ENCODE peak calls at places on chromosomes 13 and 19, in four cellular contexts. B is EH, X is NCI-H774, K is upper lobe of left lung. M is an unnamed sample.

GRCh38 chr19:11420429-11420893 is 1.3 kb upstream of the RGL3 start:
- DNase-seq in X (no peak), B (peak), K (peak), M (peak)

GRCh38 chr19:1097810-1098176 is 2.6 kb upstream of the POLR2E start:
- DNase-seq in B (no peak), X (peak), K (no peak), M (no peak)

GRCh38 chr13:28657784-28658538 is 969 bp upstream of the POMP start:
- DNase-seq in X (no peak), B (peak), K (no peak), M (peak)

GRCh38 chr19:50713556-50714236 is 5.9 kb downstream of the SHANK1 start:
- DNase-seq in B (no peak), X (no peak), K (peak), M (no peak)

GRCh38 chr19:36009633-36010379 is 1.2 kb upstream of the SYNE4 start:
- DNase-seq in B (no peak), K (peak), X (no peak), M (no peak)

GRCh38 chr19:23817519-23817918 is 58.8 kb upstream of the ZNF681 start:
- DNase-seq in X (no peak), B (peak), K (no peak), M (peak)

GRCh38 chr13:40385858-40386180 is 280.6 kb downstream of the FOXO1 start:
- DNase-seq in K (no peak), X (no peak), B (no peak), M (no peak)

GRCh38 chr19:38337360-38337653 is 1.7 kb downstream of the CATSPERG start:
- DNase-seq in K (no peak), X (no peak), B (no peak), M (no peak)

GRCh38 chr19:42401365-42402303 is 11.5 kb upstream of the CNFN start:
- DNase-seq in X (peak), B (peak), K (peak), M (peak)

GRCh38 chr13:30409911-30410704 is 12.2 kb upstream of the UBE2L5 start:
- DNase-seq in X (no peak), B (peak), K (no peak), M (peak)

GRCh38 chr19:7942981-7943443 is 454 bp downstream of the TIMM44 start:
- DNase-seq in B (peak), X (no peak), K (no peak), M (peak)

GRCh38 chr19:18123819-18124218 is 26.2 kb downstream of the MAST3 start:
- DNase-seq in X (no peak), B (no peak), K (no peak), M (no peak)

GRCh38 chr13:102400619-102401125 is 1.2 kb downstream of the FGF14 start:
- DNase-seq in B (no peak), K (peak), X (peak), M (peak)

GRCh38 chr19:10858204-10858828 is 10.1 kb downstream of the C19orf38 start:
- DNase-seq in K (no peak), X (no peak), B (peak), M (peak)

GRCh38 chr13:33284916-33285315 is 639 bp downstream of the STARD13 start:
- DNase-seq in B (peak), K (no peak), X (no peak), M (peak)

GRCh38 chr19:679418-680286 is 3.5 kb downstream of the FSTL3 start:
- DNase-seq in K (peak), B (peak), X (peak), M (peak)

GRCh38 chr19:49657493-49658138 is 8.0 kb downstream of the IRF3 start:
- DNase-seq in B (no peak), X (no peak), K (peak), M (no peak)

GRCh38 chr19:11659612-11660011 is 62.3 kb downstream of the ZNF627 start:
- DNase-seq in X (no peak), K (no peak), B (peak), M (peak)

GRCh38 chr13:97067342-97067895 is 73.1 kb upstream of the OXGR1 start:
- DNase-seq in K (peak), X (no peak), B (peak), M (peak)

GRCh38 chr19:49560358-49560900 is 19.9 kb downstream of the NOSIP start:
- DNase-seq in B (no peak), K (no peak), X (no peak), M (no peak)

GRCh38 chr19:29385191-29385795 is 140.5 kb upstream of the VSTM2B start:
- DNase-seq in B (no peak), K (peak), X (no peak), M (no peak)

GRCh38 chr13:114097504-114097892 is 34.9 kb downstream of the RASA3 start:
- DNase-seq in X (no peak), K (no peak), B (peak), M (no peak)

GRCh38 chr13:40629678-40630384 is 36.6 kb downstream of the FOXO1 start:
- DNase-seq in B (no peak), X (no peak), K (no peak), M (no peak)

GRCh38 chr19:41776700-41777099 is 19.7 kb upstream of the CEACAM3 start:
- DNase-seq in K (no peak), B (no peak), X (no peak), M (no peak)

GRCh38 chr13:98495627-98496238 is 81.2 kb downstream of the STK24 start:
- DNase-seq in X (no peak), B (no peak), K (no peak), M (peak)

GRCh38 chr19:51552996-51553725 is 17.9 kb upstream of the ZNF175 start:
- DNase-seq in X (no peak), B (peak), K (no peak), M (peak)

GRCh38 chr19:42270346-42271044 is 1.4 kb downstream of the CIC start:
- DNase-seq in X (no peak), K (peak), B (peak), M (peak)

GRCh38 chr19:15479391-15480345 is at the start of gene PGLYRP2:
- DNase-seq in K (no peak), X (no peak), B (peak), M (peak)

GRCh38 chr13:30290812-30291436 is 16.4 kb downstream of the KATNAL1 start:
- DNase-seq in B (no peak), K (no peak), X (no peak), M (no peak)

GRCh38 chr13:66501187-66501586 is 728.9 kb downstream of the PCDH9 start:
- DNase-seq in K (no peak), B (peak), X (no peak), M (no peak)

M was measured in GM23248.